ENCODE peak calls at places on chromosomes 6 and 20, in seven cellular contexts. Z, P, Q, X, A, H and O are unnamed samples.

GRCh38 chr20:6044102-6044501 is 9.8 kb downstream of the LRRN4 start:
- DNase-seq in Z (no peak), P (peak; percentile 13), Q (no peak), X (no peak), A (no peak), H (no peak), O (no peak)

GRCh38 chr20:1209447-1210387 is 6.5 kb downstream of the C20orf202 start:
- DNase-seq in Z (no peak), P (no peak), Q (no peak), X (peak; percentile 39), A (no peak), H (no peak), O (no peak)

GRCh38 chr6:165766457-165766856 is 103.4 kb upstream of the PDE10A start:
- DNase-seq in Z (no peak), P (no peak), Q (no peak), X (peak; percentile 82), A (no peak), H (no peak), O (no peak)

GRCh38 chr6:71510057-71510713 is 221.6 kb downstream of the OGFRL1 start:
- DNase-seq in Z (no peak), P (peak; percentile 36), Q (no peak), X (peak; percentile 86), A (no peak), H (peak; percentile 49), O (peak; percentile 58)

GRCh38 chr20:19783966-19784401 is 25.9 kb downstream of the RIN2 start:
- DNase-seq in Z (no peak), P (peak; percentile 79), Q (no peak), X (peak; percentile 54), A (no peak), H (no peak), O (no peak)

GRCh38 chr6:111674413-111674812 is 68.7 kb upstream of the TRAF3IP2 start:
- DNase-seq in Z (no peak), P (no peak), Q (no peak), X (no peak), A (no peak), H (no peak), O (no peak)

GRCh38 chr6:145587342-145587741 is 148.0 kb downstream of the EPM2A start:
- DNase-seq in Z (no peak), P (peak; percentile 81), Q (no peak), X (no peak), A (no peak), H (no peak), O (no peak)

GRCh38 chr6:73285674-73286283 is 22.8 kb upstream of the KHDC1 start:
- DNase-seq in Z (no peak), P (peak; percentile 37), Q (peak; percentile 34), X (peak; percentile 80), A (no peak), H (no peak), O (no peak)

GRCh38 chr6:13457577-13457976 is 29.8 kb downstream of the GFOD1 start:
- DNase-seq in Z (no peak), P (no peak), Q (no peak), X (peak; percentile 62), A (no peak), H (no peak), O (peak; percentile 42)

GRCh38 chr6:123829302-123829953 is 25.8 kb downstream of the NKAIN2 start:
- DNase-seq in Z (no peak), P (peak; percentile 36), Q (no peak), X (peak; percentile 35), A (no peak), H (no peak), O (peak; percentile 21)

GRCh38 chr20:41330343-41330720 is 10.3 kb upstream of the LPIN3 start:
- DNase-seq in Z (no peak), P (no peak), Q (no peak), X (peak; percentile 64), A (no peak), H (peak; percentile 39), O (no peak)

GRCh38 chr6:134106702-134107101 is 54.3 kb upstream of the SLC2A12 start:
- DNase-seq in Z (no peak), P (no peak), Q (no peak), X (peak; percentile 27), A (no peak), H (no peak), O (no peak)

GRCh38 chr6:151370509-151371078 is 20.8 kb downstream of the ZBTB2 start:
- DNase-seq in Z (no peak), P (no peak), Q (no peak), X (peak; percentile 50), A (no peak), H (no peak), O (no peak)

GRCh38 chr6:77040566-77041195 is 422.6 kb downstream of the HTR1B start:
- DNase-seq in Z (no peak), P (no peak), Q (no peak), X (peak; percentile 60), A (no peak), H (no peak), O (no peak)

GRCh38 chr6:63644668-63645326 is 9.2 kb downstream of the PHF3 start:
- DNase-seq in Z (no peak), P (peak; percentile 29), Q (no peak), X (peak; percentile 27), A (no peak), H (no peak), O (no peak)

GRCh38 chr6:44457606-44458005 is 70.1 kb downstream of the CDC5L start:
- DNase-seq in Z (no peak), P (no peak), Q (no peak), X (peak; percentile 44), A (no peak), H (no peak), O (no peak)

GRCh38 chr20:58543274-58543673 is 28.1 kb upstream of the APCDD1L start:
- DNase-seq in Z (no peak), P (no peak), Q (no peak), X (no peak), A (no peak), H (no peak), O (no peak)

GRCh38 chr20:51067792-51068191 is 44.9 kb upstream of the KCNG1 start:
- DNase-seq in Z (no peak), P (no peak), Q (no peak), X (no peak), A (no peak), H (no peak), O (no peak)

GRCh38 chr6:4936681-4937041 is 67.2 kb downstream of the RPP40 start:
- DNase-seq in Z (no peak), P (peak; percentile 70), Q (peak; percentile 70), X (peak; percentile 79), A (no peak), H (no peak), O (no peak)

GRCh38 chr6:92667843-92668242 is 751.5 kb downstream of the EPHA7 start:
- DNase-seq in Z (no peak), P (peak; percentile 19), Q (no peak), X (no peak), A (no peak), H (no peak), O (no peak)

GRCh38 chr20:48846516-48847492 is 19.0 kb upstream of the PREX1 start:
- DNase-seq in Z (peak; percentile 77), P (peak; percentile 10), Q (no peak), X (peak; percentile 58), A (peak; percentile 27), H (peak; percentile 62), O (no peak)

GRCh38 chr6:11975353-11975977 is 36.6 kb upstream of the HIVEP1 start:
- DNase-seq in Z (peak; percentile 14), P (no peak), Q (peak; percentile 97), X (no peak), A (no peak), H (no peak), O (no peak)

GRCh38 chr6:152391179-152391880 is 245.8 kb downstream of the SYNE1 start:
- DNase-seq in Z (no peak), P (no peak), Q (no peak), X (peak; percentile 11), A (no peak), H (no peak), O (no peak)

GRCh38 chr6:2147737-2148448 is 97.5 kb downstream of the GMDS start:
- DNase-seq in Z (no peak), P (no peak), Q (no peak), X (peak; percentile 67), A (no peak), H (no peak), O (peak; percentile 61)

GRCh38 chr6:133894795-133895401 is 6.0 kb downstream of the TCF21 start:
- DNase-seq in Z (no peak), P (no peak), Q (no peak), X (peak; percentile 85), A (no peak), H (no peak), O (no peak)

GRCh38 chr20:13883425-13883824 is 98.6 kb downstream of the NDUFAF5 start:
- DNase-seq in Z (no peak), P (peak; percentile 23), Q (no peak), X (no peak), A (no peak), H (no peak), O (no peak)

GRCh38 chr6:27237089-27237723 is 10.3 kb upstream of the PRSS16 start:
- DNase-seq in Z (peak; percentile 74), P (peak; percentile 65), Q (no peak), X (peak; percentile 87), A (peak; percentile 22), H (no peak), O (no peak)

GRCh38 chr6:156175971-156176421 is 601.2 kb upstream of the ARID1B start:
- DNase-seq in Z (no peak), P (peak; percentile 100), Q (no peak), X (no peak), A (no peak), H (peak; percentile 60), O (no peak)

GRCh38 chr20:21719592-21720214 is 14.2 kb downstream of the PAX1 start:
- DNase-seq in Z (peak; percentile 60), P (peak; percentile 64), Q (peak; percentile 18), X (peak; percentile 82), A (no peak), H (no peak), O (peak; percentile 32)

GRCh38 chr20:31678389-31679356 is 41.0 kb downstream of the COX4I2 start:
- DNase-seq in Z (no peak), P (no peak), Q (no peak), X (no peak), A (no peak), H (peak; percentile 62), O (no peak)